ENCODE peak calls at places on chromosomes 13 and 19, in seven cellular contexts. W is breast epithelium, M is A673, C is left lung, B is HCT116, V is stomach, L is pancreas. D is an unnamed sample. For H3K4me1, the result is how much of the 10 kb centered on the place peaks cover.

GRCh38 chr13:100789481-100789880 is 114.9 kb upstream of the TMTC4 start:
- DNase-seq in W (no peak), M (peak), C (peak), B (no peak), V (peak), L (no peak), D (no peak)

GRCh38 chr13:42071667-42072419 is 23.4 kb downstream of the DGKH start:
- DNase-seq in W (no peak), M (no peak), C (no peak), B (no peak), V (no peak), L (no peak), D (no peak)

GRCh38 chr19:1408300-1409203 is 1.2 kb downstream of the DAZAP1 start:
- DNase-seq in W (no peak), M (peak), C (peak), B (no peak), V (peak), L (peak), D (no peak)

GRCh38 chr19:29884466-29884865 is 57.6 kb upstream of the URI1 start:
- DNase-seq in W (no peak), M (no peak), C (no peak), B (no peak), V (no peak), L (no peak), D (no peak)

GRCh38 chr13:37617162-37617561 is 18.6 kb upstream of the POSTN start:
- DNase-seq in W (no peak), M (peak), C (no peak), B (no peak), V (no peak), L (no peak), D (peak)

GRCh38 chr19:48656840-48657474 is 11.0 kb upstream of the CA11 start:
- DNase-seq in W (no peak), M (no peak), C (no peak), B (no peak), V (no peak), L (no peak), D (no peak)

GRCh38 chr19:41869374-41869955 is 7.6 kb upstream of the CD79A start:
- DNase-seq in W (no peak), M (no peak), C (no peak), B (no peak), V (no peak), L (peak), D (peak)

GRCh38 chr19:4328243-4328990 is 10.2 kb downstream of the STAP2 start:
- DNase-seq in W (peak), M (peak), C (peak), B (peak), V (peak), L (peak), D (peak)

GRCh38 chr13:40376867-40377266 is 289.6 kb downstream of the FOXO1 start:
- DNase-seq in W (no peak), M (no peak), C (no peak), B (no peak), V (no peak), L (no peak), D (no peak)

DNA sequence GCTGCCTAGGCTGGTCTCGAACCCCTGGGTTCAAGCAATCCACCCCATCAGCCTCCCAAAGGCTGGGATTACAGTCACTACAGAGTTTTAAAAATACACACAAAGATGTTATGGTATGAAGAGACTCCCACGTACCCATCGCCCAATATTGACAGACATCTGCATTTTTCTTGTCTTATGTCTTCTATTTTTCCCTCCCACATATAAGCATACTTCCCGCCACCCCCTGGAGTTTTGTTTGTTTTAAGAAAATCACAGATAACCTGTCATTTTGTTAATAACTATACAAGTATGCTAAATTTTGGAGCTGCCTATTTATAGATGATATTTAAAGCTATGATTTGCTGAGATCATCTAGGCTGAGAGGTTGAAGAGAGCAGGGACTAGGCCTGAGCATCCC is 6.2 kb upstream of the SMG9 start:
- DNase-seq in W (no peak), M (no peak), C (no peak), B (no peak), V (no peak), L (no peak), D (no peak)
- H3K4me1 ChIP-seq in W (under half), M (under half), C (under half), B (half or more), V (under half), L (under half), D (under half)

GRCh38 chr13:61466280-61466679 is 50.6 kb upstream of the PCDH20 start:
- DNase-seq in W (no peak), M (no peak), C (no peak), B (no peak), V (no peak), L (no peak), D (no peak)
- H3K4me3 ChIP-seq in W (no peak), M (no peak), C (no peak), B (no peak), V (no peak), L (no peak), D (no peak)

GRCh38 chr13:77305276-77305675 is 21.6 kb downstream of the MYCBP2 start:
- DNase-seq in W (no peak), M (peak), C (no peak), B (no peak), V (no peak), L (no peak), D (no peak)

GRCh38 chr13:77309254-77309653 is 17.6 kb downstream of the MYCBP2 start:
- DNase-seq in W (no peak), M (no peak), C (no peak), B (no peak), V (no peak), L (no peak), D (no peak)

GRCh38 chr13:77310161-77310560 is 16.7 kb downstream of the MYCBP2 start:
- DNase-seq in W (no peak), M (peak), C (no peak), B (no peak), V (no peak), L (no peak), D (no peak)

GRCh38 chr13:77310579-77311279 is 16.2 kb downstream of the MYCBP2 start:
- DNase-seq in W (no peak), M (no peak), C (no peak), B (no peak), V (no peak), L (no peak), D (no peak)

GRCh38 chr13:77306458-77306857 is 20.4 kb downstream of the MYCBP2 start:
- DNase-seq in W (no peak), M (no peak), C (no peak), B (no peak), V (no peak), L (no peak), D (no peak)
- TF ChIP-seq CTCF in W (no peak), M (no peak), C (no peak), B (no peak), V (no peak), L (no peak), D (no peak)

GRCh38 chr13:22455036-22455435 is 725.7 kb upstream of the SGCG start:
- DNase-seq in W (no peak), M (no peak), C (no peak), B (no peak), V (no peak), L (no peak), D (no peak)

GRCh38 chr13:22451345-22451744 is 729.4 kb upstream of the SGCG start:
- DNase-seq in W (peak), M (no peak), C (no peak), B (no peak), V (no peak), L (no peak), D (no peak)

GRCh38 chr13:22449251-22449650 is 731.5 kb upstream of the SGCG start:
- DNase-seq in W (no peak), M (no peak), C (no peak), B (no peak), V (no peak), L (no peak), D (no peak)

GRCh38 chr13:22454586-22454985 is 726.2 kb upstream of the SGCG start:
- DNase-seq in W (no peak), M (no peak), C (no peak), B (no peak), V (no peak), L (no peak), D (no peak)
- H3K4me1 ChIP-seq in W (under half), M (under half), C (under half), B (under half), V (under half), L (under half), D (under half)

GRCh38 chr19:38721977-38722773 is 22.1 kb downstream of the CAPN12 start:
- DNase-seq in W (no peak), M (no peak), C (no peak), B (no peak), V (peak), L (peak), D (no peak)
- H3K4me3 ChIP-seq in W (no peak), M (no peak), C (no peak), B (no peak), V (no peak), L (no peak), D (no peak)

DNA sequence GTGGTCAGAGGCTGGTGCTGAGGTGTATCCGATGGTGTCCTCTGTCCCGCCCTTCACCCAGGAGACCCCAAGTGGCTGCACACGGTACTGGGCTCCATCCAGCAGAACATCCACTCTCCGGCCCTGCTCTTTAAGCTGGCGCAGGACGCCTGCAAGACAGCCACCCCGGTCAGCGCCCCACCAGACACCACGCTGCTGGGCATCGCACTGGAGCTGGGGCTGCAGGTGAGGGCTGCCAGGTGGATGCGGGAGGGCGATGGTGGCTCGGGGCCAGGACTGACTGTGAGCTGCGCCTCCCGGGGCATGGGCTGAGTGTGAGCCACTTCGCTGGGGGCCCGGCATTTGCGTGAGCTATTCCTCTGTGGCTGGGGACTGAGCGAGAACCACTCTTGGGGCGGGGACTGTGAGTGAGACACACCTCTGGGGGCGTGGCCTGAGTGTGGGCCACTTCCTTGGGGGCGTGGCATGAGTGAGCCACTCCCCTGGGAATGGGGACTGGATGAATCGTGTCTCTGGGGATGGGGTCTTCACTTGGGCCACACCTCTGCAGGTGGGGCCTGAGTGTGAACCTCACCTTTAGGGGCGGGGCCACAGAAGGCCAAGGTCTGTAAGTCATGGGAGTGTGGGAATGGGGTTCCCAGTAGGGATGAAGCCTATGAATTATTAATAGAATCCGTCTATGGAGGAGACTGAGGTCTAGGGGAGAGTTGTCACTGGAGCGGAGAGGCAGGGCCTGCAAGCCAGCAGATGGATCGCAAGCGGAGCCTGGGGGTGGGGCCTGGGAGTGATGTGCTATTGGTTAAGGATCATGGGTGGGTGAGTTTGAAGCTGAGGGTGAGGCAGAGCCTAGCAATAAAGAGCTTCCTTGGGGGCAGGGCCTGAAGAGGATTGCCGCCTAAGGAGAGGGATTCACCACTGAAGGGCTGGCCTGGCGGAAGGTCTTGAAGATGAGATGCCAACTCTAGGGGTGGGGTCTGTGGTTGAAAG is 30.5 kb downstream of the ZSWIM4 start:
- DNase-seq in W (no peak), M (peak), C (no peak), B (no peak), V (no peak), L (peak), D (peak)
- TF ChIP-seq CTCF in W (no peak), M (no peak), C (no peak), B (peak), V (no peak), L (no peak), D (no peak)

GRCh38 chr19:55644191-55644833 is 863 bp downstream of the ZNF581 start:
- DNase-seq in W (no peak), M (no peak), C (no peak), B (no peak), V (no peak), L (peak), D (no peak)
- H3K4me1 ChIP-seq in W (under half), M (under half), C (under half), B (under half), V (half or more), L (under half), D (under half)

GRCh38 chr19:51460164-51460992 is 2.1 kb upstream of the SIGLEC8 start:
- DNase-seq in W (no peak), M (peak), C (no peak), B (no peak), V (peak), L (no peak), D (no peak)
- H3K4me3 ChIP-seq in W (no peak), M (no peak), C (peak), B (no peak), V (no peak), L (no peak), D (peak)

DNA sequence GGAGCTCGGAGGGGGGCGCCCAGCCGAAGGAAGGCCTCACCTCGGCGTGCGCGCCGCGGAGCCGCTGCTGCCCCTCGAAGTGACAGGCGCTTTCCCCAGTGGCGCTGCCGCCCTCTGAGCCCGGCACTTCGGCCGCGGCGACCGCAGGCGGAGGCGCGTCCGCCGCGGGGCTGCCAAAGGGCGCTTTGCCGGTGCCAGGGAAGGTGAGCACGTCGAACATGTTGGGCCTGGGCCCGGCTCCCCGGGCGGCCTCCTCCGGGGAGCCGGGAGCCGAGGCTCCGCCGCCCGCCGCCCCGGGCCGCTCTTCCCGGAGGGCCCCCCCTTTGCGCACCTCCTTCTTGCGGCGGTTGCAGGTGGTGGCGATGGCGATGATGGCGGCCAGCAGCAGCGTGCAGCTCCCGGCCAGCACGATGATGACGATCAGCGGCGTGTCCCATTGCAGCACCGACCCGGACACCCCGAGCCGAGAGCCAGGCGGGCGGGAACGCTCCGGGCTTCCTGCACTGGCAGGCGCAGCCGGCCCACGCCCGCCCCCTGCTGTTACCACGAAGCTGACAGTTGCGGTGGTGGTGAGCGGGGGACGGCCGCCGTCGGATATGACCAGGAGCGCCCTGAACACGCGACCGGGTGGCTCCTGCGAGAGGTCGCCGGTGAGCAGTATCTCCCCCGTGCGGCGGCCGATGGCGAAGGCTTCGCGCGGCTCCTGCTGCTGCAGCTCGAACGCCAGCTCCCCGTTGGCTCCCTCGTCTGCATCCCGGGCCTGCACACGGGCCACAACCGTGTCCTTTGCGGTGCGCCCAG is 2.5 kb downstream of the PCDH8 start:
- DNase-seq in W (no peak), M (peak), C (no peak), B (no peak), V (no peak), L (peak), D (no peak)
- TF ChIP-seq CTCF in W (no peak), M (peak), C (no peak), B (no peak), V (no peak), L (no peak), D (no peak)

GRCh38 chr19:18674616-18675015 is 8.9 kb upstream of the CRTC1 start:
- DNase-seq in W (no peak), M (no peak), C (no peak), B (no peak), V (no peak), L (peak), D (no peak)
- H3K4me1 ChIP-seq in W (under half), M (under half), C (under half), B (under half), V (under half), L (under half), D (under half)